ENCODE peak calls at places on chromosomes 4 and X, in eight cellular contexts. One of them, this sample, is unnamed.

GRCh38 chr4:5710962-5711478 is at the start of gene EVC:
- DNase-seq in GM23248: peak
- DNase-seq in ELF-1: peak
- DNase-seq in foreskin fibroblast: peak
- DNase-seq in Calu3: no peak
- DNase-seq in mesenteric fat pad: peak
- DNase-seq in naive thymus-derived CD8-positive, alpha-beta T cell: no peak
- DNase-seq in amniotic stem cell: peak
- DNase-seq in this sample: peak

GRCh38 chr4:143308377-143308776 is 28.3 kb upstream of the GAB1 start:
- DNase-seq in amniotic stem cell: no peak
- DNase-seq in foreskin fibroblast: no peak
- DNase-seq in mesenteric fat pad: no peak
- DNase-seq in Calu3: no peak
- DNase-seq in GM23248: no peak
- DNase-seq in naive thymus-derived CD8-positive, alpha-beta T cell: no peak
- DNase-seq in ELF-1: no peak
- DNase-seq in this sample: no peak

GRCh38 chr4:64479338-64479737 is 70.1 kb upstream of the TECRL start:
- DNase-seq in naive thymus-derived CD8-positive, alpha-beta T cell: no peak
- DNase-seq in Calu3: no peak
- DNase-seq in amniotic stem cell: no peak
- DNase-seq in foreskin fibroblast: no peak
- DNase-seq in GM23248: no peak
- DNase-seq in mesenteric fat pad: no peak
- DNase-seq in ELF-1: no peak
- DNase-seq in this sample: no peak

GRCh38 chrX:149286940-149287349 is 218.2 kb downstream of the IDS start:
- DNase-seq in naive thymus-derived CD8-positive, alpha-beta T cell: peak
- DNase-seq in Calu3: peak
- DNase-seq in amniotic stem cell: peak
- DNase-seq in mesenteric fat pad: no peak
- DNase-seq in foreskin fibroblast: peak
- DNase-seq in GM23248: peak
- DNase-seq in ELF-1: peak
- DNase-seq in this sample: peak

GRCh38 chr4:108029731-108030130 is 40.0 kb downstream of the HADH start:
- DNase-seq in mesenteric fat pad: no peak
- DNase-seq in Calu3: no peak
- DNase-seq in foreskin fibroblast: peak
- DNase-seq in naive thymus-derived CD8-positive, alpha-beta T cell: no peak
- DNase-seq in amniotic stem cell: no peak
- DNase-seq in ELF-1: no peak
- DNase-seq in GM23248: peak
- DNase-seq in this sample: no peak

GRCh38 chrX:25600776-25601175 is 537.4 kb upstream of the MAGEB18 start:
- DNase-seq in naive thymus-derived CD8-positive, alpha-beta T cell: no peak
- DNase-seq in amniotic stem cell: no peak
- DNase-seq in mesenteric fat pad: no peak
- DNase-seq in ELF-1: no peak
- DNase-seq in foreskin fibroblast: no peak
- DNase-seq in GM23248: no peak
- DNase-seq in Calu3: no peak
- DNase-seq in this sample: no peak

GRCh38 chr4:183130328-183131155 is 31.5 kb downstream of the WWC2 start:
- DNase-seq in naive thymus-derived CD8-positive, alpha-beta T cell: no peak
- DNase-seq in amniotic stem cell: no peak
- DNase-seq in foreskin fibroblast: no peak
- DNase-seq in mesenteric fat pad: no peak
- DNase-seq in GM23248: peak
- DNase-seq in ELF-1: no peak
- DNase-seq in Calu3: peak
- DNase-seq in this sample: no peak

GRCh38 chr4:108072300-108072699 is 82.6 kb downstream of the HADH start:
- DNase-seq in naive thymus-derived CD8-positive, alpha-beta T cell: peak
- DNase-seq in amniotic stem cell: no peak
- DNase-seq in mesenteric fat pad: no peak
- DNase-seq in ELF-1: no peak
- DNase-seq in foreskin fibroblast: no peak
- DNase-seq in Calu3: peak
- DNase-seq in GM23248: no peak
- DNase-seq in this sample: no peak

GRCh38 chr4:188767496-188767895 is 628.3 kb downstream of the TRIML1 start:
- DNase-seq in ELF-1: no peak
- DNase-seq in GM23248: no peak
- DNase-seq in Calu3: no peak
- DNase-seq in foreskin fibroblast: no peak
- DNase-seq in amniotic stem cell: no peak
- DNase-seq in mesenteric fat pad: no peak
- DNase-seq in naive thymus-derived CD8-positive, alpha-beta T cell: no peak
- DNase-seq in this sample: no peak

GRCh38 chr4:129342820-129343219 is 246.9 kb downstream of the C4orf33 start:
- DNase-seq in foreskin fibroblast: peak
- DNase-seq in ELF-1: no peak
- DNase-seq in GM23248: peak
- DNase-seq in Calu3: no peak
- DNase-seq in amniotic stem cell: peak
- DNase-seq in naive thymus-derived CD8-positive, alpha-beta T cell: no peak
- DNase-seq in mesenteric fat pad: no peak
- DNase-seq in this sample: no peak

GRCh38 chr4:13476915-13477314 is 7.2 kb downstream of the RAB28 start:
- DNase-seq in mesenteric fat pad: no peak
- DNase-seq in foreskin fibroblast: peak
- DNase-seq in Calu3: no peak
- DNase-seq in GM23248: peak
- DNase-seq in amniotic stem cell: peak
- DNase-seq in naive thymus-derived CD8-positive, alpha-beta T cell: no peak
- DNase-seq in ELF-1: no peak
- DNase-seq in this sample: no peak

GRCh38 chrX:367866-368265 is 18.8 kb downstream of the PPP2R3B start:
- DNase-seq in mesenteric fat pad: no peak
- DNase-seq in GM23248: no peak
- DNase-seq in amniotic stem cell: no peak
- DNase-seq in foreskin fibroblast: no peak
- DNase-seq in naive thymus-derived CD8-positive, alpha-beta T cell: no peak
- DNase-seq in Calu3: no peak
- DNase-seq in ELF-1: no peak
- DNase-seq in this sample: no peak

GRCh38 chrX:22575161-22575845 is 302.6 kb downstream of the CBLL2 start:
- DNase-seq in naive thymus-derived CD8-positive, alpha-beta T cell: no peak
- DNase-seq in Calu3: no peak
- DNase-seq in amniotic stem cell: no peak
- DNase-seq in foreskin fibroblast: no peak
- DNase-seq in mesenteric fat pad: no peak
- DNase-seq in GM23248: peak
- DNase-seq in ELF-1: no peak
- DNase-seq in this sample: no peak

GRCh38 chr4:7938513-7939376 is 916 bp downstream of the AFAP1 start:
- DNase-seq in Calu3: peak
- DNase-seq in foreskin fibroblast: no peak
- DNase-seq in mesenteric fat pad: no peak
- DNase-seq in naive thymus-derived CD8-positive, alpha-beta T cell: no peak
- DNase-seq in GM23248: peak
- DNase-seq in ELF-1: peak
- DNase-seq in amniotic stem cell: no peak
- DNase-seq in this sample: peak

GRCh38 chr4:147780137-147780777 is 48.4 kb downstream of the ARHGAP10 start:
- DNase-seq in foreskin fibroblast: no peak
- DNase-seq in ELF-1: no peak
- DNase-seq in mesenteric fat pad: no peak
- DNase-seq in GM23248: no peak
- DNase-seq in naive thymus-derived CD8-positive, alpha-beta T cell: no peak
- DNase-seq in Calu3: no peak
- DNase-seq in amniotic stem cell: no peak
- DNase-seq in this sample: no peak

GRCh38 chr4:87075876-87076275 is 141.1 kb downstream of the AFF1 start:
- DNase-seq in ELF-1: no peak
- DNase-seq in naive thymus-derived CD8-positive, alpha-beta T cell: no peak
- DNase-seq in Calu3: no peak
- DNase-seq in foreskin fibroblast: no peak
- DNase-seq in mesenteric fat pad: no peak
- DNase-seq in amniotic stem cell: no peak
- DNase-seq in GM23248: no peak
- DNase-seq in this sample: no peak

GRCh38 chrX:139692506-139692849 is 15.5 kb downstream of the MCF2 start:
- DNase-seq in foreskin fibroblast: no peak
- DNase-seq in naive thymus-derived CD8-positive, alpha-beta T cell: no peak
- DNase-seq in GM23248: peak
- DNase-seq in amniotic stem cell: no peak
- DNase-seq in Calu3: no peak
- DNase-seq in ELF-1: peak
- DNase-seq in mesenteric fat pad: no peak
- DNase-seq in this sample: peak

GRCh38 chrX:114626323-114626722 is 42.4 kb downstream of the HTR2C start:
- DNase-seq in ELF-1: no peak
- DNase-seq in Calu3: peak
- DNase-seq in naive thymus-derived CD8-positive, alpha-beta T cell: no peak
- DNase-seq in amniotic stem cell: no peak
- DNase-seq in foreskin fibroblast: no peak
- DNase-seq in mesenteric fat pad: no peak
- DNase-seq in GM23248: peak
- DNase-seq in this sample: no peak

GRCh38 chr4:44535981-44536380 is 87.4 kb upstream of the KCTD8 start:
- DNase-seq in foreskin fibroblast: no peak
- DNase-seq in ELF-1: no peak
- DNase-seq in Calu3: no peak
- DNase-seq in GM23248: no peak
- DNase-seq in amniotic stem cell: no peak
- DNase-seq in mesenteric fat pad: no peak
- DNase-seq in naive thymus-derived CD8-positive, alpha-beta T cell: no peak
- DNase-seq in this sample: no peak

GRCh38 chr4:186651624-186652023 is 72.0 kb downstream of the FAT1 start:
- DNase-seq in foreskin fibroblast: no peak
- DNase-seq in ELF-1: no peak
- DNase-seq in naive thymus-derived CD8-positive, alpha-beta T cell: no peak
- DNase-seq in Calu3: peak
- DNase-seq in mesenteric fat pad: no peak
- DNase-seq in amniotic stem cell: no peak
- DNase-seq in GM23248: no peak
- DNase-seq in this sample: peak

GRCh38 chr4:6659897-6660296 is 19.4 kb downstream of the MRFAP1 start:
- DNase-seq in foreskin fibroblast: no peak
- DNase-seq in naive thymus-derived CD8-positive, alpha-beta T cell: no peak
- DNase-seq in GM23248: no peak
- DNase-seq in mesenteric fat pad: no peak
- DNase-seq in amniotic stem cell: no peak
- DNase-seq in ELF-1: no peak
- DNase-seq in Calu3: no peak
- DNase-seq in this sample: no peak

GRCh38 chrX:123562342-123563146 is 170.3 kb downstream of the THOC2 start:
- DNase-seq in amniotic stem cell: no peak
- DNase-seq in mesenteric fat pad: peak
- DNase-seq in ELF-1: no peak
- DNase-seq in foreskin fibroblast: no peak
- DNase-seq in Calu3: no peak
- DNase-seq in GM23248: no peak
- DNase-seq in naive thymus-derived CD8-positive, alpha-beta T cell: no peak
- DNase-seq in this sample: no peak

GRCh38 chrX:104098151-104098808 is 14.0 kb upstream of the ZCCHC18 start:
- DNase-seq in Calu3: peak
- DNase-seq in foreskin fibroblast: peak
- DNase-seq in GM23248: peak
- DNase-seq in naive thymus-derived CD8-positive, alpha-beta T cell: peak
- DNase-seq in amniotic stem cell: peak
- DNase-seq in mesenteric fat pad: no peak
- DNase-seq in ELF-1: no peak
- DNase-seq in this sample: peak

GRCh38 chr4:80126435-80126834 is 53.4 kb upstream of the ANTXR2 start:
- DNase-seq in GM23248: no peak
- DNase-seq in naive thymus-derived CD8-positive, alpha-beta T cell: no peak
- DNase-seq in foreskin fibroblast: no peak
- DNase-seq in ELF-1: no peak
- DNase-seq in Calu3: no peak
- DNase-seq in amniotic stem cell: no peak
- DNase-seq in mesenteric fat pad: no peak
- DNase-seq in this sample: no peak

GRCh38 chr4:72714482-72715279 is 145.7 kb upstream of the ADAMTS3 start:
- DNase-seq in ELF-1: no peak
- DNase-seq in foreskin fibroblast: no peak
- DNase-seq in amniotic stem cell: no peak
- DNase-seq in GM23248: no peak
- DNase-seq in naive thymus-derived CD8-positive, alpha-beta T cell: no peak
- DNase-seq in mesenteric fat pad: no peak
- DNase-seq in Calu3: no peak
- DNase-seq in this sample: no peak

GRCh38 chrX:285076-285677 is 4.0 kb downstream of the PLCXD1 start:
- DNase-seq in ELF-1: no peak
- DNase-seq in amniotic stem cell: no peak
- DNase-seq in Calu3: no peak
- DNase-seq in naive thymus-derived CD8-positive, alpha-beta T cell: no peak
- DNase-seq in GM23248: no peak
- DNase-seq in foreskin fibroblast: no peak
- DNase-seq in mesenteric fat pad: no peak
- DNase-seq in this sample: no peak

GRCh38 chr4:48766393-48766792 is 13.7 kb downstream of the FRYL start:
- DNase-seq in naive thymus-derived CD8-positive, alpha-beta T cell: no peak
- DNase-seq in foreskin fibroblast: no peak
- DNase-seq in ELF-1: no peak
- DNase-seq in amniotic stem cell: no peak
- DNase-seq in GM23248: no peak
- DNase-seq in Calu3: no peak
- DNase-seq in mesenteric fat pad: no peak
- DNase-seq in this sample: no peak

GRCh38 chrX:113529425-113530013 is 688.9 kb upstream of the AMOT start:
- DNase-seq in naive thymus-derived CD8-positive, alpha-beta T cell: no peak
- DNase-seq in amniotic stem cell: no peak
- DNase-seq in mesenteric fat pad: no peak
- DNase-seq in foreskin fibroblast: no peak
- DNase-seq in GM23248: no peak
- DNase-seq in ELF-1: no peak
- DNase-seq in Calu3: no peak
- DNase-seq in this sample: no peak

GRCh38 chr4:100609810-100610209 is 92.0 kb upstream of the EMCN start:
- DNase-seq in foreskin fibroblast: no peak
- DNase-seq in ELF-1: no peak
- DNase-seq in naive thymus-derived CD8-positive, alpha-beta T cell: no peak
- DNase-seq in amniotic stem cell: no peak
- DNase-seq in mesenteric fat pad: no peak
- DNase-seq in GM23248: no peak
- DNase-seq in Calu3: no peak
- DNase-seq in this sample: no peak

GRCh38 chr4:140271553-140271952 is 101.9 kb upstream of the SCOC start:
- DNase-seq in mesenteric fat pad: no peak
- DNase-seq in Calu3: no peak
- DNase-seq in ELF-1: no peak
- DNase-seq in amniotic stem cell: no peak
- DNase-seq in GM23248: no peak
- DNase-seq in foreskin fibroblast: no peak
- DNase-seq in naive thymus-derived CD8-positive, alpha-beta T cell: no peak
- DNase-seq in this sample: no peak

GRCh38 chrX:154116514-154116913 is 19.0 kb upstream of the MECP2 start:
- DNase-seq in naive thymus-derived CD8-positive, alpha-beta T cell: no peak
- DNase-seq in mesenteric fat pad: no peak
- DNase-seq in amniotic stem cell: no peak
- DNase-seq in GM23248: no peak
- DNase-seq in foreskin fibroblast: no peak
- DNase-seq in Calu3: no peak
- DNase-seq in ELF-1: peak
- DNase-seq in this sample: no peak

GRCh38 chr4:124931050-124931449 is 218.5 kb upstream of the ANKRD50 start:
- DNase-seq in Calu3: no peak
- DNase-seq in naive thymus-derived CD8-positive, alpha-beta T cell: no peak
- DNase-seq in GM23248: no peak
- DNase-seq in mesenteric fat pad: no peak
- DNase-seq in ELF-1: no peak
- DNase-seq in foreskin fibroblast: peak
- DNase-seq in amniotic stem cell: peak
- DNase-seq in this sample: no peak

GRCh38 chr4:188328966-188329365 is 189.7 kb downstream of the TRIML1 start:
- DNase-seq in amniotic stem cell: no peak
- DNase-seq in Calu3: no peak
- DNase-seq in GM23248: no peak
- DNase-seq in foreskin fibroblast: no peak
- DNase-seq in ELF-1: peak
- DNase-seq in mesenteric fat pad: no peak
- DNase-seq in naive thymus-derived CD8-positive, alpha-beta T cell: no peak
- DNase-seq in this sample: no peak